ENCODE peak calls at places on chromosomes 5 and 9, in eight cellular contexts. J is GM12865, R is cardiac fibroblast, B is IMR-90, W is AG04449, Y is colonic mucosa, H is SK-N-SH, O is HepG2. M is an unnamed sample.

GRCh38 chr9:96441798-96442445 is 8.0 kb upstream of the HABP4 start:
- DNase-seq in H (no peak), R (peak; percentile 53), Y (peak; percentile 49), B (peak; percentile 23), W (no peak), J (peak; percentile 72), O (peak; percentile 68), M (no peak)

GRCh38 chr5:102762828-102763227 is 7.7 kb downstream of the PAM start:
- DNase-seq in O (no peak), H (no peak), B (no peak), Y (no peak), R (no peak), W (no peak), J (no peak), M (no peak)

GRCh38 chr5:60086583-60086982 is 193.1 kb upstream of the PDE4D start:
- DNase-seq in O (no peak), J (no peak), W (no peak), R (no peak), B (no peak), Y (no peak), H (peak; percentile 27), M (no peak)

GRCh38 chr9:70635790-70636189 is 221.3 kb upstream of the KLF9 start:
- DNase-seq in J (no peak), O (peak; percentile 20), W (no peak), H (no peak), Y (no peak), R (peak; percentile 20), B (no peak), M (no peak)

GRCh38 chr9:132896906-132897305 is 18.2 kb downstream of the SPACA9 start:
- DNase-seq in W (no peak), H (no peak), B (peak; percentile 25), O (no peak), J (no peak), R (peak; percentile 29), Y (no peak), M (no peak)

GRCh38 chr5:148739524-148739923 is 85.2 kb upstream of the HTR4 start:
- DNase-seq in O (peak; percentile 12), J (no peak), B (peak; percentile 47), Y (no peak), R (peak; percentile 26), W (no peak), H (no peak), M (peak; percentile 43)

GRCh38 chr9:29212590-29213373 is 1639.5 kb upstream of the C9orf72 start:
- DNase-seq in Y (no peak), R (no peak), O (no peak), J (no peak), W (no peak), B (no peak), H (peak; percentile 69), M (no peak)

GRCh38 chr5:1035421-1036405 is 27.1 kb downstream of the NKD2 start:
- DNase-seq in R (no peak), J (no peak), B (no peak), O (no peak), W (no peak), Y (no peak), H (peak; percentile 37), M (no peak)

GRCh38 chr5:1312206-1312605 is 17.3 kb upstream of the TERT start:
- DNase-seq in R (no peak), B (no peak), Y (no peak), J (no peak), H (no peak), W (no peak), O (no peak), M (no peak)

GRCh38 chr5:65394078-65394477 is 87.6 kb downstream of the ADAMTS6 start:
- DNase-seq in Y (no peak), B (peak; percentile 90), O (peak; percentile 12), J (no peak), R (peak; percentile 98), H (no peak), W (peak; percentile 89), M (peak; percentile 99)

GRCh38 chr5:18652404-18653215 is 1018.4 kb downstream of the TAF11L14 start:
- DNase-seq in Y (no peak), O (no peak), H (no peak), J (no peak), B (no peak), W (no peak), R (no peak), M (no peak)

GRCh38 chr9:127729522-127730256 is 5.4 kb downstream of the TOR2A start:
- DNase-seq in J (no peak), H (no peak), B (no peak), W (no peak), Y (no peak), O (peak; percentile 29), R (no peak), M (no peak)

GRCh38 chr5:130164966-130165365 is 260.7 kb downstream of the CHSY3 start:
- DNase-seq in R (peak; percentile 77), H (no peak), W (no peak), O (no peak), Y (no peak), J (no peak), B (no peak), M (no peak)

GRCh38 chr9:19976226-19976625 is 187.4 kb upstream of the SLC24A2 start:
- DNase-seq in Y (no peak), B (no peak), H (no peak), W (no peak), J (peak; percentile 26), O (no peak), R (no peak), M (no peak)

GRCh38 chr5:73189816-73190451 is 16.9 kb downstream of the TMEM174 start:
- DNase-seq in H (no peak), O (no peak), B (peak; percentile 72), Y (peak; percentile 59), J (no peak), W (peak; percentile 55), R (peak; percentile 33), M (peak; percentile 96)

GRCh38 chr5:175576096-175576495 is 81.8 kb upstream of the HRH2 start:
- DNase-seq in H (no peak), Y (no peak), B (no peak), O (no peak), W (no peak), R (no peak), J (no peak), M (no peak)

GRCh38 chr9:522658-523057 is 308.0 kb downstream of the DOCK8 start:
- DNase-seq in B (no peak), W (no peak), O (no peak), Y (no peak), R (peak; percentile 85), J (no peak), H (no peak), M (no peak)

GRCh38 chr9:21789541-21790037 is 12.8 kb upstream of the MTAP start:
- DNase-seq in O (peak; percentile 83), W (no peak), Y (peak; percentile 60), J (peak; percentile 86), R (peak; percentile 96), B (peak; percentile 95), H (peak; percentile 34), M (peak; percentile 93)

GRCh38 chr5:75058986-75059508 is 6.7 kb upstream of the GCNT4 start:
- DNase-seq in J (no peak), R (no peak), W (no peak), H (no peak), O (no peak), B (no peak), Y (no peak), M (peak; percentile 16)

GRCh38 chr5:83430130-83431010 is 41.2 kb upstream of the VCAN start:
- DNase-seq in J (peak; percentile 85), R (peak; percentile 80), W (no peak), Y (peak; percentile 53), H (peak; percentile 55), B (peak; percentile 69), O (peak; percentile 61), M (peak; percentile 61)

GRCh38 chr9:98644011-98644410 is 64.7 kb downstream of the GABBR2 start:
- DNase-seq in R (no peak), Y (no peak), J (no peak), H (no peak), B (peak; percentile 14), W (no peak), O (no peak), M (peak; percentile 46)

DNA sequence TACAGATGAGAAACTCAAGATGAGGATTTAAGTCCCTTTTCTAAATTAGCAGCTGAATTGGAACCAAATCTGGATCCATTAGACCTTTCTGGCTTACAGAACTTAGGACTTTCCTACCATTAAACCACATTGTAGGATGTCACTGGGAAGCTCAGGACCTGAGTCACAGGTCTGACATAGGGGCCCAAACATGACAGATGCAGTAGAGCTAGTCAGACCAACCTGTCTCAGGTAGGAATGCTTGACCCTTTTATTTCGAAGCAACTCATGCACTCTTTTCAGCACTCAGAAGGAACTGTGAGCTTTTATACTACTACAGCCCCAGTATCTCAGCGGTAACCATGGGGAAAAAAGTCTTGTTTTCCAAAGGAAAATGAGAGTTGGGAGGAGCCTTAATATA is 2.5 kb downstream of the RAB24 start:
- DNase-seq in O (no peak), W (no peak), B (no peak), J (no peak), H (no peak), Y (no peak), R (no peak), M (no peak)
- H3K4me3 ChIP-seq in O (no peak overlapping the region), W (no peak overlapping the region), B (no peak overlapping the region), J (peak overlapping the region; percentile 15), H (no peak overlapping the region), Y (no peak overlapping the region), R (no peak overlapping the region), M (no peak overlapping the region)

GRCh38 chr5:138139776-138140080 is 500 bp upstream of the NME5 start:
- DNase-seq in H (no peak), J (no peak), W (no peak), R (no peak), B (no peak), O (no peak), Y (no peak), M (no peak)
- H3K4me3 ChIP-seq in H (peak overlapping the region; percentile 77), J (no peak overlapping the region), W (no peak overlapping the region), R (no peak overlapping the region), B (no peak overlapping the region), O (no peak overlapping the region), Y (no peak overlapping the region), M (no peak overlapping the region)

GRCh38 chr9:27800159-27800558 is 226.9 kb upstream of the C9orf72 start:
- DNase-seq in Y (no peak), J (no peak), O (no peak), B (no peak), W (no peak), H (no peak), R (no peak), M (no peak)
- H3K4me3 ChIP-seq in Y (no peak overlapping the region), J (no peak overlapping the region), O (no peak overlapping the region), B (no peak overlapping the region), W (no peak overlapping the region), H (no peak overlapping the region), R (no peak overlapping the region), M (no peak overlapping the region)

GRCh38 chr9:37574996-37575395 is 1.2 kb downstream of the FBXO10 start:
- DNase-seq in H (peak; percentile 58), B (peak; percentile 41), W (no peak), Y (no peak), O (no peak), R (no peak), J (no peak), M (no peak)
- H3K4me3 ChIP-seq in H (peak overlapping the region; percentile 72), B (no peak overlapping the region), W (peak overlapping the region; percentile 75), Y (peak overlapping the region; percentile 93), O (peak overlapping the region; percentile 69), R (peak overlapping the region; percentile 78), J (peak overlapping the region; percentile 86), M (peak overlapping the region; percentile 66)

GRCh38 chr5:97042981-97043380 is 99.4 kb downstream of the LIX1 start:
- DNase-seq in W (no peak), B (no peak), R (no peak), J (no peak), Y (no peak), H (no peak), O (no peak), M (no peak)
- H3K4me3 ChIP-seq in W (no peak overlapping the region), B (no peak overlapping the region), R (no peak overlapping the region), J (no peak overlapping the region), Y (no peak overlapping the region), H (no peak overlapping the region), O (no peak overlapping the region), M (no peak overlapping the region)

M was measured in AG10803.